ENCODE peak calls at places on chromosome 17, in four cellular contexts. One of them, this sample, is unnamed.

GRCh38 chr17:37055511-37055910 is 106.8 kb downstream of the AATF start:
- DNase-seq in A549: no peak
- DNase-seq in transverse colon: no peak
- DNase-seq in stomach: no peak
- DNase-seq in this sample: no peak

GRCh38 chr17:31907342-31907975 is 6.0 kb upstream of the UTP6 start:
- DNase-seq in A549: no peak
- DNase-seq in transverse colon: peak; percentile 40
- DNase-seq in stomach: peak; percentile 44
- DNase-seq in this sample: no peak

GRCh38 chr17:43010667-43011308 is 4.2 kb downstream of the IFI35 start:
- DNase-seq in A549: no peak
- DNase-seq in transverse colon: peak; percentile 75
- DNase-seq in stomach: no peak
- DNase-seq in this sample: no peak

GRCh38 chr17:74387365-74388218 is 20.3 kb downstream of the GPR142 start:
- DNase-seq in A549: no peak
- DNase-seq in transverse colon: no peak
- DNase-seq in stomach: peak; percentile 43
- DNase-seq in this sample: no peak

GRCh38 chr17:66397486-66397885 is 95.1 kb downstream of the PRKCA start:
- DNase-seq in A549: no peak
- DNase-seq in transverse colon: no peak
- DNase-seq in stomach: no peak
- DNase-seq in this sample: no peak

GRCh38 chr17:19727466-19728113 is 11.2 kb upstream of the SLC47A2 start:
- DNase-seq in A549: no peak
- DNase-seq in transverse colon: peak; percentile 41
- DNase-seq in stomach: no peak
- DNase-seq in this sample: no peak

GRCh38 chr17:33269337-33270060 is 23.6 kb downstream of the ASIC2 start:
- DNase-seq in A549: no peak
- DNase-seq in transverse colon: no peak
- DNase-seq in stomach: no peak
- DNase-seq in this sample: no peak

GRCh38 chr17:67469208-67469980 is 92.3 kb downstream of the PITPNC1 start:
- DNase-seq in A549: no peak
- DNase-seq in transverse colon: no peak
- DNase-seq in stomach: no peak
- DNase-seq in this sample: no peak

GRCh38 chr17:13822671-13823070 is 220.9 kb upstream of the HS3ST3A1 start:
- DNase-seq in A549: no peak
- DNase-seq in transverse colon: no peak
- DNase-seq in stomach: no peak
- DNase-seq in this sample: no peak

GRCh38 chr17:73639322-73639721 is 4.9 kb downstream of the SDK2 start:
- DNase-seq in A549: no peak
- DNase-seq in transverse colon: no peak
- DNase-seq in stomach: peak; percentile 14
- DNase-seq in this sample: no peak

GRCh38 chr17:32486701-32487459 is at the start of gene CDK5R1:
- DNase-seq in A549: peak; percentile 55
- DNase-seq in transverse colon: peak; percentile 77
- DNase-seq in stomach: peak; percentile 74
- DNase-seq in this sample: no peak

GRCh38 chr17:68910256-68910705 is 44.9 kb downstream of the ABCA8 start:
- DNase-seq in A549: no peak
- DNase-seq in transverse colon: no peak
- DNase-seq in stomach: no peak
- DNase-seq in this sample: no peak

GRCh38 chr17:40071720-40072480 is 9.1 kb downstream of the THRA start:
- DNase-seq in A549: no peak
- DNase-seq in transverse colon: peak; percentile 89
- DNase-seq in stomach: peak; percentile 95
- DNase-seq in this sample: no peak
- TF ChIP-seq EP300 in A549: peak; percentile 46
- TF ChIP-seq EP300 in transverse colon: peak; percentile 41
- TF ChIP-seq EP300 in stomach: no peak
- TF ChIP-seq EP300 in this sample: no peak

DNA sequence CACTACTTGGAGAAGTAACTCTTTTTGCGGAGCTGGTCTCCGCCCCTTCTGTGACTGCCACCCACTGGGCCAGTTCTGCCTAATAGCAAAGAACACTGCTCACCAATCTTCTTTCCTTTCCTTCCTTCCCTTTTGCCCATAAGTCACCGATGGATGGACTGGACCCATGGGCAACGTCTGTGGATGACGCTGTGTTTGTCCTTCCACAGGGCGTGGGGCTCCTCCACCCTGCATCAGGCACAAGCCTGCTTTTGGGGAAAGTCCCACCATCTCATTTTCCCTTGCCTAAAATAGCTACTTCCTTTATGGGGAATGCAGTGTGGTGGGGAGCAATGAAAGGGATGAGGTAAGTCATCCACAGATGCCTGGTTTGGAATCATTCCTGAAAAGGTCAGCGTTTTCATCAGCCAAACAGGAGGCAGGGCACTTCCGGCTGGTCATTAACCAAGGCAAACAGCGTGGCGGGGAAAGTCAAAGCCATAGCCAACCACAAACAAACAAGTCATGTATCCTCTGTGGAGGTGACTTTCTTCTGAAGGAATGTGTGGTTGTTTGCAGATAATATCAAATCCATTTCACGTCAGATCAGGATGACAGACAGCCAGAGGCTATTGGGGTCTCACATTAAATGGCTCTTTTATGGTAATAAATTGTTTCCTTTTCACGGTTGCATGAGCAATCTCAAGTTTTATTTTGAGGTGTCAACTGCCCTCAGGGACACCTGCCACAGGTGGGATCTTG is 30.7 kb upstream of the MED9 start:
- DNase-seq in A549: peak; percentile 98
- DNase-seq in transverse colon: peak; percentile 51
- DNase-seq in stomach: peak; percentile 83
- DNase-seq in this sample: no peak
- TF ChIP-seq EP300 in A549: peak; percentile 97
- TF ChIP-seq EP300 in transverse colon: no peak
- TF ChIP-seq EP300 in stomach: no peak
- TF ChIP-seq EP300 in this sample: no peak

DNA sequence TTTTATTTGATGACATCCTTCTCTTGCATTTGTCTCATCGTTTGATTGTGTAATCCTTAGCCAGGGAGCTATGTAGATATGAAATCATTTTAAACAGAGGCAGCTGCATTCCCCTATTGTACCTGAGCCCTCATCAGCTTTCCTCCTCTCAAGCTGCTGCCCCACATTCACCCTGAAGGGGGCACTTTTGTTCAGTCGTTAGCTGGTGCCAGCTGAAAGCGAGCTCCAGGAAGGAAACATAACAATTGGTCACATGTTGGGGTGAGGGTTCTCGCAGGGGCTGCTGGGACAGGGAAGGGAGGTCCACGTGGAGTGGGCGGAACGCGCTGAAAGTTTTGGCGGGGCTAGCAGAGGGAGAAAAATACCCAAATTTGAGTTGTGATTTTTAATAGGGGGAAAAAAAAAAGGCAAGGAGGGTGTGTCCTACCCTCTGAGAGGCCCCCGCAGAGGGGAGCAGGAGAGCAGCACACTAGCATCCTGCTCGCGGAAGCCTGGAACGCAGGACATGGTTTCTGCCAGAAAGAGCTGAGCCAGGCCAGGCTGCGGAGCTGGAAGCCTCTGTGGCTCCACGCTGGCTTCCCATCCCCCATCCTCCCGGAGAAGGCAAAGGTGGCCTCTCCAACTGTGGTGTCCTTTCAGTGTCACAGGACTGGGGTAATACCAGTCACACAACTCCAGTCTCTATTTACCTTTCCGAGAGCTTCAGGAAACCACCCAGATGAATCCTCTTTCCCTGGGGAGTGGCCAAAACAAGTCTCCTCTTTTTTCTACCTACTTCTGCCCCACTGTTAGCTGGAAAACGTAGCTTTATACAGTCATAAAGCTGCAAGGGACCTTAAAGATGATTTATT is 8.4 kb upstream of the MSL1 start:
- DNase-seq in A549: peak; percentile 100
- DNase-seq in transverse colon: peak; percentile 97
- DNase-seq in stomach: peak; percentile 95
- DNase-seq in this sample: peak; percentile 83
- TF ChIP-seq EP300 in A549: no peak
- TF ChIP-seq EP300 in transverse colon: no peak
- TF ChIP-seq EP300 in stomach: no peak
- TF ChIP-seq EP300 in this sample: no peak

DNA sequence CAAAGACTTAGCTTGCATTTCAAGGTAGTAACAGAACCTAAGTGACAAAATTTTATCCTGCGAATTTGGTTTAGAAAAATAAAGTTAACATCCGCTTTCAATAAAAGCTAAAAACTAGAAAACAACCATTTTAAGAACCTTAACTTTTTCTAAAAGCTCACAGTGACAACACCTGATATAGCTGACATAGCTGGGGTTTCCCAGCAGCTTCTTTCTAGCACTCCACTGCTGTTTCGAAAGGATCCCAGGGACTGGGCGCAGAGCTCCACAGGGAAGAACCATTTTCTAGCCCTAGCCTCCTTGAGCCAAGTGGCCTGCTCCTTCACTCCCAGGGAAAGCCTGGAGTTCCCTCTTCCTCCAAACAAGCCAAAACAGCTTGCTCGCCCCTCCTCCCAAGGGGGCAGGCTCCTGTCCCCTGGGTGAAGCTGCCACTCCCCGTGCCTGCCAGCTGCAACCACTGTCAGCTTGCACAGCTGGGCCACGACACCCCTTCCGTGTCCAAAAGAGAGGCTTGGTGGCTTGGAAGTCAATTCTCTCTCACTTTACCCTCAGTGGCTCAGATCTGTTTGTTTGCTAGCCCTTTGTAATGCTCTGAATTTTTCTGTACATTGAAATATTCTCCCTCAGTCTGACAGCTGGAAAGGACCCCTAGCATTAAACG is 59.8 kb downstream of the CYTH1 start:
- DNase-seq in A549: no peak
- DNase-seq in transverse colon: peak; percentile 63
- DNase-seq in stomach: no peak
- DNase-seq in this sample: no peak
- TF ChIP-seq EP300 in A549: no peak
- TF ChIP-seq EP300 in transverse colon: no peak
- TF ChIP-seq EP300 in stomach: no peak
- TF ChIP-seq EP300 in this sample: no peak

GRCh38 chr17:41864498-41864836 is 756 bp downstream of the KLHL11 start:
- DNase-seq in A549: no peak
- DNase-seq in transverse colon: no peak
- DNase-seq in stomach: no peak
- DNase-seq in this sample: no peak

GRCh38 chr17:41865596-41865893 is 322 bp upstream of the KLHL11 start:
- DNase-seq in A549: no peak
- DNase-seq in transverse colon: no peak
- DNase-seq in stomach: no peak
- DNase-seq in this sample: peak; percentile 33

GRCh38 chr17:41868568-41868967 is 3.3 kb upstream of the KLHL11 start:
- DNase-seq in A549: no peak
- DNase-seq in transverse colon: no peak
- DNase-seq in stomach: no peak
- DNase-seq in this sample: no peak

GRCh38 chr17:41863074-41863843 is 2.0 kb downstream of the KLHL11 start:
- DNase-seq in A549: no peak
- DNase-seq in transverse colon: no peak
- DNase-seq in stomach: no peak
- DNase-seq in this sample: no peak

GRCh38 chr17:41864837-41865595 is at the start of gene KLHL11:
- DNase-seq in A549: peak; percentile 96
- DNase-seq in transverse colon: peak; percentile 93
- DNase-seq in stomach: peak; percentile 92
- DNase-seq in this sample: peak; percentile 45
- TF ChIP-seq EP300 in A549: no peak
- TF ChIP-seq EP300 in transverse colon: no peak
- TF ChIP-seq EP300 in stomach: no peak
- TF ChIP-seq EP300 in this sample: no peak

GRCh38 chr17:78471635-78472034 is 93.2 kb downstream of the PGS1 start:
- DNase-seq in A549: no peak
- DNase-seq in transverse colon: no peak
- DNase-seq in stomach: no peak
- DNase-seq in this sample: no peak
- TF ChIP-seq EP300 in A549: no peak
- TF ChIP-seq EP300 in transverse colon: no peak
- TF ChIP-seq EP300 in stomach: no peak
- TF ChIP-seq EP300 in this sample: no peak

GRCh38 chr17:8155341-8156173 is 3.4 kb upstream of the PER1 start:
- DNase-seq in A549: no peak
- DNase-seq in transverse colon: no peak
- DNase-seq in stomach: peak; percentile 60
- DNase-seq in this sample: no peak
- TF ChIP-seq EP300 in A549: no peak
- TF ChIP-seq EP300 in transverse colon: no peak
- TF ChIP-seq EP300 in stomach: no peak
- TF ChIP-seq EP300 in this sample: no peak

GRCh38 chr17:76266244-76266938 is 1.2 kb downstream of the UBALD2 start:
- DNase-seq in A549: peak; percentile 52
- DNase-seq in transverse colon: peak; percentile 47
- DNase-seq in stomach: no peak
- DNase-seq in this sample: no peak

GRCh38 chr17:76267051-76267576 is 2.0 kb downstream of the UBALD2 start:
- DNase-seq in A549: no peak
- DNase-seq in transverse colon: no peak
- DNase-seq in stomach: no peak
- DNase-seq in this sample: no peak

GRCh38 chr17:76270127-76270592 is 5.0 kb downstream of the UBALD2 start:
- DNase-seq in A549: no peak
- DNase-seq in transverse colon: no peak
- DNase-seq in stomach: no peak
- DNase-seq in this sample: no peak

GRCh38 chr17:76268991-76269981 is 4.1 kb downstream of the UBALD2 start:
- DNase-seq in A549: no peak
- DNase-seq in transverse colon: no peak
- DNase-seq in stomach: no peak
- DNase-seq in this sample: no peak

GRCh38 chr17:76268015-76268749 is 3.0 kb downstream of the UBALD2 start:
- DNase-seq in A549: no peak
- DNase-seq in transverse colon: peak; percentile 84
- DNase-seq in stomach: peak; percentile 74
- DNase-seq in this sample: peak; percentile 76
- TF ChIP-seq EP300 in A549: no peak
- TF ChIP-seq EP300 in transverse colon: peak; percentile 22
- TF ChIP-seq EP300 in stomach: no peak
- TF ChIP-seq EP300 in this sample: no peak

GRCh38 chr17:338442-339192 is 14.0 kb downstream of the RPH3AL start:
- DNase-seq in A549: no peak
- DNase-seq in transverse colon: peak; percentile 28
- DNase-seq in stomach: peak; percentile 63
- DNase-seq in this sample: no peak
- TF ChIP-seq EP300 in A549: no peak
- TF ChIP-seq EP300 in transverse colon: no peak
- TF ChIP-seq EP300 in stomach: no peak
- TF ChIP-seq EP300 in this sample: no peak

DNA sequence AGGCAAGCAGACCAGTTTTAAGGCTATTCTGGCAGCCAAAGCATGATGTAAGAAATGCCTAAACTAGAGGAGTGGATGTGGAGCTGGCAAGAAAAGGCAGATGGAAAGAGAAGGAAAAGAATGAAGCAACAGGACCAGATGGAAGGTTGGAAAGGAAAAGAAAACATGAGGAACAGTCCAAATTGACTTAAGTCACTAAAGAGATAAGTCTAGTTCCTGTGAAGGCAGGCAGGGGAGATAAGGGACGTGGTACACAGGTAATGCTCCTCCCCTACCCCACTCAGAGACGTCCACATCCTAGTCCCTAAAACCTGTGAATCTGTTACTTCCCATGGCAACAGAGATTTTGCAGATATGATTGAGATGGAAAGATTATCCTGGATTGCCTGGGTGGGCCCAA is 43.5 kb downstream of the TEX2 start:
- DNase-seq in A549: no peak
- DNase-seq in transverse colon: no peak
- DNase-seq in stomach: no peak
- DNase-seq in this sample: no peak
- TF ChIP-seq EP300 in A549: no peak
- TF ChIP-seq EP300 in transverse colon: no peak
- TF ChIP-seq EP300 in stomach: no peak
- TF ChIP-seq EP300 in this sample: no peak